ENCODE peak calls at places on chromosome 20, in five cellular contexts. D is fibroblast of lung, K is SK-N-SH, N is tibial nerve, Z is MM.1S. G is an unnamed sample. For H3K36me3, the result is how much of the 10 kb centered on the place peaks cover.

GRCh38 chr20:24612799-24613775 is 143.7 kb downstream of the SYNDIG1 start:
- DNase-seq in D (peak), K (no peak), N (no peak), Z (no peak), G (no peak)

GRCh38 chr20:11436113-11436890 is 481.4 kb upstream of the BTBD3 start:
- DNase-seq in D (no peak), K (no peak), N (no peak), Z (no peak), G (no peak)

GRCh38 chr20:14418441-14418840 is 81.0 kb upstream of the FLRT3 start:
- DNase-seq in D (no peak), K (no peak), N (no peak), Z (no peak), G (no peak)

GRCh38 chr20:63273635-63274380 is 1.2 kb downstream of the ARFGAP1 start:
- DNase-seq in D (peak), K (no peak), N (no peak), Z (no peak), G (peak)

GRCh38 chr20:2578430-2579192 is 42.2 kb downstream of the TMC2 start:
- DNase-seq in D (no peak), K (no peak), N (no peak), Z (no peak), G (no peak)

GRCh38 chr20:51563141-51563596 is 20.6 kb upstream of the NFATC2 start:
- DNase-seq in D (no peak), K (no peak), N (no peak), Z (no peak), G (no peak)

GRCh38 chr20:37526839-37527637 is 638 bp downstream of the BLCAP start:
- DNase-seq in D (peak), K (peak), N (no peak), Z (no peak), G (peak)

GRCh38 chr20:25563876-25564275 is 21.5 kb downstream of the NINL start:
- DNase-seq in D (no peak), K (no peak), N (no peak), Z (no peak), G (no peak)

GRCh38 chr20:11186301-11187008 is 512.7 kb upstream of the JAG1 start:
- DNase-seq in D (peak), K (no peak), N (no peak), Z (no peak), G (peak)

GRCh38 chr20:2871555-2872303 is 1.6 kb upstream of the PTPRA start:
- DNase-seq in D (no peak), K (no peak), N (no peak), Z (no peak), G (no peak)

GRCh38 chr20:53930651-53931504 is 139.5 kb downstream of the BCAS1 start:
- DNase-seq in D (peak), K (no peak), N (no peak), Z (no peak), G (peak)

GRCh38 chr20:19453369-19453768 is 240.9 kb downstream of the SLC24A3 start:
- DNase-seq in D (no peak), K (no peak), N (no peak), Z (no peak), G (no peak)

GRCh38 chr20:35600176-35600995 is 15.2 kb upstream of the SPAG4 start:
- DNase-seq in D (no peak), K (no peak), N (no peak), Z (no peak), G (no peak)

GRCh38 chr20:673606-674005 is 2.0 kb downstream of the SCRT2 start:
- DNase-seq in D (no peak), K (peak), N (no peak), Z (no peak), G (no peak)

GRCh38 chr20:33092361-33092760 is 12.9 kb downstream of the BPIFB4 start:
- DNase-seq in D (no peak), K (no peak), N (no peak), Z (no peak), G (no peak)

GRCh38 chr20:12762725-12763124 is 246.0 kb upstream of the SPTLC3 start:
- DNase-seq in D (no peak), K (peak), N (no peak), Z (no peak), G (no peak)

GRCh38 chr20:49790077-49790798 is 22.4 kb upstream of the SLC9A8 start:
- DNase-seq in D (no peak), K (no peak), N (no peak), Z (no peak), G (no peak)

GRCh38 chr20:12171927-12172581 is 254.4 kb downstream of the BTBD3 start:
- DNase-seq in D (peak), K (no peak), N (no peak), Z (peak), G (no peak)

GRCh38 chr20:60372822-60373221 is 414.6 kb downstream of the CDH26 start:
- DNase-seq in D (no peak), K (no peak), N (no peak), Z (peak), G (no peak)

GRCh38 chr20:53570446-53571276 is 23.0 kb downstream of the ZNF217 start:
- DNase-seq in D (peak), K (no peak), N (no peak), Z (no peak), G (no peak)

GRCh38 chr20:58604410-58604881 is 46.6 kb upstream of the STX16 start:
- DNase-seq in D (no peak), K (peak), N (no peak), Z (no peak), G (no peak)

GRCh38 chr20:11965602-11966001 is 47.9 kb downstream of the BTBD3 start:
- DNase-seq in D (no peak), K (no peak), N (no peak), Z (no peak), G (peak)

GRCh38 chr20:41032243-41032642 is 3.6 kb downstream of the TOP1 start:
- DNase-seq in D (peak), K (no peak), N (no peak), Z (no peak), G (peak)

GRCh38 chr20:17627101-17627950 is 54.7 kb downstream of the RRBP1 start:
- DNase-seq in D (no peak), K (no peak), N (no peak), Z (no peak), G (no peak)

GRCh38 chr20:17629678-17630089 is 52.4 kb downstream of the RRBP1 start:
- DNase-seq in D (no peak), K (no peak), N (no peak), Z (no peak), G (no peak)

GRCh38 chr20:17626217-17627007 is 55.6 kb downstream of the RRBP1 start:
- DNase-seq in D (no peak), K (no peak), N (no peak), Z (no peak), G (no peak)

GRCh38 chr20:17629025-17629424 is 53.0 kb downstream of the RRBP1 start:
- DNase-seq in D (no peak), K (no peak), N (no peak), Z (no peak), G (no peak)

DNA sequence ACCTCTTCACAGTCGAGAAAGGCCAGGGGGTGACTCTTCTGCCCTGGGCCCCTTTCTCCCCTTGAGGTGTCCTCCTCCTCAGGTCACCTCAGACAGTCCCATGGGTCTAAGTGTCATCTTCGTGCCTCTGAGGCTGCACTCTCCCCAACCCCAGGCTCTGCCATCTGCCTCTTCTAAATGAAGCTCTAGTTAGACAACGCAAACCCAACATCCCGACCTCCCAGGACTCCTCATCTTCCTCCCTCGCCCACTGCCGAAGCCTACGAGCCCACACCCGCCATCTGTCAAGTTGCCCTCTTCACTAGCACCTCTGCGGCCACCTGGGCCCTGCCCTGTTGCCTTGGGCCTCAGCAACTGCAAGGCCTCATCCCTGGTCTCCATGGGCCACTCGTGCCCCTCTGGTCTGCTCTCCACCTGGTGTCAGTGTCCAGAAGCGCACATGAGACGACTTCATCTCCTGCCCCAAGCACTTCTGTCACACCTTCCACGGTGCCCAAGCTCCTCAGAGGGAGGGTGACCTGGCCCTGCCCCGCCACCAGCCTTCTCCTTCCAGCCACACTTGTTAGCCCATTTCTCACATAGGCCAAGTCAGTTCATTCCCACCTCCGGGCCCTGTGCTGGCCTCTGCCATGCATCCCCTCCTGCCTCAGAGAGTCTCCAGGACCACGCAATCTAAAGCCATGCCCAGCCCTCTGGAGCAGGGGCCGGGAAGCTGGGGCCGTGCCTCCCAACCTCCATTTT is 53.8 kb downstream of the RRBP1 start:
- DNase-seq in D (no peak), K (no peak), N (no peak), Z (no peak), G (no peak)
- TF ChIP-seq CTCF in D (no peak), K (no peak), N (no peak), Z (no peak), G (no peak)

DNA sequence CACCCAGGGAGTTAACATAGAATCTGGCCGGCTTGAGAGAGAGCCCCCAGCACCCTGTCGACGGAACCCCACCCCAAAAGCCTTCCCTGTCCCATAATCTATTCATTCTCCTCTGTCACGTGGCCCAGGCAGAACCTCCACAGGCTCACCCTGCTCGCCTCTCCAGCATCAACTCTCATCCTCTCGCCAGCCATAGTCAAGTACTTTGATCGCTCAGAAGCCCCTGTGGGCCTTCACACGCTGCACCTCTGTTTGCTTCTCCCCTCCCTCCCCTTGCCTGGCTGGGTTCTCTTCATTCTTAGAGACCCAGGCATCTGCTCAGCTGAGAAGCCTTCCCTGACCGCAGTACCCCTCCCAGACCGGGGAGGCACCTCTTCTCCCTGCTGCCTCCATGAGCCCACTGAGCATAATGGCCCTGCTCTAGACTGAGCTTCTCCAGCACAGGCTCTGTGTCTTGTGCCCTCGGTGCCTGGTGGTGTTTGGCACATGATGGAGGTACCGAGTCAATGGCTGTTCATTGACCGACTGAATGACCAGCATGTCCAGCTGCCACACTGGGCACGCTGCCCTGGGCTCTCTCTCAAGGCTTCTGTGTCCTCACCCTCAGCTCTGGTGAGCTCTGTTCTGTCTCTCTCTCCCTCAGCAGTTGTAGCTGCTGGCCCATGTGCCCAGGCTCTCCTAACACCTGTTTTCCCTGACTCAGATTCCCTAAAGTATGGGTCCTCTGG is 33.7 kb downstream of the PKIG start:
- DNase-seq in D (no peak), K (no peak), N (no peak), Z (no peak), G (no peak)
- H3K36me3 ChIP-seq in D (under half), K (under half), N (under half), Z (under half), G (under half)

GRCh38 chr20:31967830-31968249 is at the start of gene XKR7:
- DNase-seq in D (no peak), K (peak), N (no peak), Z (no peak), G (no peak)
- H3K4me3 ChIP-seq in D (no peak), K (peak), N (no peak), Z (no peak), G (no peak)

GRCh38 chr20:62183426-62184142 is 756 bp downstream of the MTG2 start:
- DNase-seq in D (peak), K (peak), N (no peak), Z (no peak), G (no peak)

GRCh38 chr20:62182469-62183425 is at the start of gene MTG2:
- DNase-seq in D (peak), K (peak), N (peak), Z (peak), G (peak)

GRCh38 chr20:62186887-62187866 is 4.3 kb downstream of the MTG2 start:
- DNase-seq in D (peak), K (no peak), N (no peak), Z (no peak), G (no peak)

GRCh38 chr20:62181808-62182207 is 1.0 kb upstream of the MTG2 start:
- DNase-seq in D (no peak), K (no peak), N (no peak), Z (no peak), G (no peak)

DNA sequence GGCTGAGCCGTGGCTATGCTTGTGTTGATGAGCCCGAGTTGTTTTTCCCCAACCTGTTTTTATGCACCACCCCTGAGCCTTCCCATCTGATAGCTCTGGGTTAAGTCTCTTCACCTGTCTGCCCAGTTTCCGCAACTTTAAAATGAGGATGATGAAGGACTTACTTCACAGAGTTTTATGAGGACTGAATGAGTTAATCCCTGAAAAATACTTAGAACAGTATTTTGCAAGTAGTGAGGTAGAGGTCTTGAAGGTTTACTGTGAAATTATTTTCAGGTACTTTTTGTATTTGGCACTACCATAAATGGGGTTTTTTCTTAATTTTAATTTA is 3.2 kb downstream of the MTG2 start:
- DNase-seq in D (no peak), K (no peak), N (no peak), Z (no peak), G (no peak)
- TF ChIP-seq CTCF in D (no peak), K (no peak), N (no peak), Z (no peak), G (no peak)